ENCODE peak calls at places on chromosomes 3 and 15, in five cellular contexts. One of them, this sample, is unnamed.

GRCh38 chr3:111714305-111714704 is 119.2 kb upstream of the ZBED2 start:
- DNase-seq in body of pancreas: no peak
- DNase-seq in breast epithelium: no peak
- DNase-seq in H9: peak; percentile 42
- DNase-seq in left lung: no peak
- DNase-seq in this sample: no peak

GRCh38 chr3:151768393-151768930 is 34.7 kb downstream of the AADACL2 start:
- DNase-seq in body of pancreas: no peak
- DNase-seq in breast epithelium: no peak
- DNase-seq in H9: no peak
- DNase-seq in left lung: no peak
- DNase-seq in this sample: no peak

GRCh38 chr3:52682016-52682415 is 3.7 kb downstream of the PBRM1 start:
- DNase-seq in body of pancreas: peak; percentile 51
- DNase-seq in breast epithelium: no peak
- DNase-seq in H9: no peak
- DNase-seq in left lung: no peak
- DNase-seq in this sample: peak; percentile 44

GRCh38 chr3:89043406-89043947 is 63.9 kb upstream of the EPHA3 start:
- DNase-seq in body of pancreas: no peak
- DNase-seq in breast epithelium: no peak
- DNase-seq in H9: no peak
- DNase-seq in left lung: no peak
- DNase-seq in this sample: no peak

GRCh38 chr3:120506828-120507774 is 56.3 kb upstream of the FSTL1 start:
- DNase-seq in body of pancreas: peak; percentile 46
- DNase-seq in breast epithelium: no peak
- DNase-seq in H9: no peak
- DNase-seq in left lung: no peak
- DNase-seq in this sample: peak; percentile 11

GRCh38 chr3:43729707-43730399 is 39.1 kb downstream of the ABHD5 start:
- DNase-seq in body of pancreas: peak; percentile 52
- DNase-seq in breast epithelium: peak; percentile 33
- DNase-seq in H9: no peak
- DNase-seq in left lung: no peak
- DNase-seq in this sample: peak; percentile 94

GRCh38 chr3:157463819-157464218 is 27.2 kb downstream of the PTX3 start:
- DNase-seq in body of pancreas: no peak
- DNase-seq in breast epithelium: no peak
- DNase-seq in H9: no peak
- DNase-seq in left lung: no peak
- DNase-seq in this sample: no peak

GRCh38 chr3:72447059-72447946 is 400.9 kb downstream of the SHQ1 start:
- DNase-seq in body of pancreas: peak; percentile 92
- DNase-seq in breast epithelium: peak; percentile 89
- DNase-seq in H9: peak; percentile 86
- DNase-seq in left lung: peak; percentile 97
- DNase-seq in this sample: peak; percentile 84

GRCh38 chr3:159443266-159443665 is 545.4 kb upstream of the IL12A start:
- DNase-seq in body of pancreas: no peak
- DNase-seq in breast epithelium: no peak
- DNase-seq in H9: no peak
- DNase-seq in left lung: no peak
- DNase-seq in this sample: no peak

GRCh38 chr3:194283218-194284006 is 67.7 kb downstream of the CPN2 start:
- DNase-seq in body of pancreas: no peak
- DNase-seq in breast epithelium: peak; percentile 3
- DNase-seq in H9: peak; percentile 15
- DNase-seq in left lung: no peak
- DNase-seq in this sample: no peak

GRCh38 chr15:62809106-62809967 is 233.2 kb upstream of the TPM1 start:
- DNase-seq in body of pancreas: no peak
- DNase-seq in breast epithelium: no peak
- DNase-seq in H9: no peak
- DNase-seq in left lung: no peak
- DNase-seq in this sample: no peak

GRCh38 chr3:38457111-38458003 is 3.7 kb downstream of the ACVR2B start:
- DNase-seq in body of pancreas: peak; percentile 55
- DNase-seq in breast epithelium: peak; percentile 36
- DNase-seq in H9: no peak
- DNase-seq in left lung: no peak
- DNase-seq in this sample: peak; percentile 48

GRCh38 chr3:5002174-5002870 is 23.1 kb downstream of the BHLHE40 start:
- DNase-seq in body of pancreas: no peak
- DNase-seq in breast epithelium: no peak
- DNase-seq in H9: no peak
- DNase-seq in left lung: no peak
- DNase-seq in this sample: no peak

GRCh38 chr3:185939721-185940120 is 1.9 kb upstream of the TRA2B start:
- DNase-seq in body of pancreas: no peak
- DNase-seq in breast epithelium: no peak
- DNase-seq in H9: no peak
- DNase-seq in left lung: no peak
- DNase-seq in this sample: no peak

GRCh38 chr3:5384557-5384956 is 197.1 kb downstream of the EDEM1 start:
- DNase-seq in body of pancreas: no peak
- DNase-seq in breast epithelium: no peak
- DNase-seq in H9: no peak
- DNase-seq in left lung: no peak
- DNase-seq in this sample: no peak

GRCh38 chr3:129081503-129081902 is 20.9 kb downstream of the GP9 start:
- DNase-seq in body of pancreas: no peak
- DNase-seq in breast epithelium: no peak
- DNase-seq in H9: no peak
- DNase-seq in left lung: no peak
- DNase-seq in this sample: no peak

DNA sequence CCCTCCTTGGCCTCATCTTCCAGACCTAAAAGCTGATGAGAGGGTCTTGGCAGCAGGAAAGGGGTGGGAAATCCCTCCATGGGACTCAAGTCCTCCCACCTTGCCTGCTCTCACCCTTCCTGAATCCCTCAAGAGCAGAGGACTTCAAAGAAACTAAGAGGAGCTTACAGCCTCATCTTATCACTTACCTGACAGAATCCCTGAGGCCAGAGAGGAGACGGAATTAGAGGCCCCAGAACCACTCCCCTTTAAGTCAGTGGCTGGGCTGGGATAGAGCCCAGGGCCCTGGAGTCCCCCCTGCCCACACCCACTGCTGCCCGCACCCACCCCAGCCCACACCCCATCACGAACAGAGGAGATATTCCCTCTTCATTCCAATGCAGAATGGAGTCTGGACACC is 15.2 kb downstream of the LOXL1 start:
- DNase-seq in body of pancreas: no peak
- DNase-seq in breast epithelium: no peak
- DNase-seq in H9: no peak
- DNase-seq in left lung: no peak
- DNase-seq in this sample: no peak
- H3K4me1 ChIP-seq in body of pancreas: peaks cover under 1% of the 10 kb centered on the region
- H3K4me1 ChIP-seq in breast epithelium: no peaks in the 10 kb centered on the region
- H3K4me1 ChIP-seq in H9: no peaks in the 10 kb centered on the region
- H3K4me1 ChIP-seq in left lung: no peaks in the 10 kb centered on the region
- H3K4me1 ChIP-seq in this sample: no peaks in the 10 kb centered on the region

GRCh38 chr3:126345231-126345630 is 12.0 kb downstream of the KLF15 start:
- DNase-seq in body of pancreas: no peak
- DNase-seq in breast epithelium: no peak
- DNase-seq in H9: no peak
- DNase-seq in left lung: no peak
- DNase-seq in this sample: no peak
- H3K4me1 ChIP-seq in body of pancreas: peaks cover 62% of the 10 kb centered on the region
- H3K4me1 ChIP-seq in breast epithelium: no peaks in the 10 kb centered on the region
- H3K4me1 ChIP-seq in H9: no peaks in the 10 kb centered on the region
- H3K4me1 ChIP-seq in left lung: no peaks in the 10 kb centered on the region
- H3K4me1 ChIP-seq in this sample: no peaks in the 10 kb centered on the region

GRCh38 chr3:12753275-12754028 is 5.6 kb downstream of the TMEM40 start:
- DNase-seq in body of pancreas: no peak
- DNase-seq in breast epithelium: no peak
- DNase-seq in H9: no peak
- DNase-seq in left lung: no peak
- DNase-seq in this sample: no peak

GRCh38 chr3:12756635-12757034 is 2.4 kb downstream of the TMEM40 start:
- DNase-seq in body of pancreas: no peak
- DNase-seq in breast epithelium: no peak
- DNase-seq in H9: no peak
- DNase-seq in left lung: no peak
- DNase-seq in this sample: no peak

GRCh38 chr3:12756185-12756584 is 2.9 kb downstream of the TMEM40 start:
- DNase-seq in body of pancreas: no peak
- DNase-seq in breast epithelium: no peak
- DNase-seq in H9: no peak
- DNase-seq in left lung: no peak
- DNase-seq in this sample: no peak

GRCh38 chr3:12754315-12754714 is 4.7 kb downstream of the TMEM40 start:
- DNase-seq in body of pancreas: no peak
- DNase-seq in breast epithelium: no peak
- DNase-seq in H9: no peak
- DNase-seq in left lung: no peak
- DNase-seq in this sample: no peak

GRCh38 chr3:12755754-12756153 is 3.3 kb downstream of the TMEM40 start:
- DNase-seq in body of pancreas: no peak
- DNase-seq in breast epithelium: no peak
- DNase-seq in H9: no peak
- DNase-seq in left lung: no peak
- DNase-seq in this sample: no peak
- H3K4me1 ChIP-seq in body of pancreas: no peaks in the 10 kb centered on the region
- H3K4me1 ChIP-seq in breast epithelium: no peaks in the 10 kb centered on the region
- H3K4me1 ChIP-seq in H9: no peaks in the 10 kb centered on the region
- H3K4me1 ChIP-seq in left lung: peaks cover 8% of the 10 kb centered on the region
- H3K4me1 ChIP-seq in this sample: no peaks in the 10 kb centered on the region

DNA sequence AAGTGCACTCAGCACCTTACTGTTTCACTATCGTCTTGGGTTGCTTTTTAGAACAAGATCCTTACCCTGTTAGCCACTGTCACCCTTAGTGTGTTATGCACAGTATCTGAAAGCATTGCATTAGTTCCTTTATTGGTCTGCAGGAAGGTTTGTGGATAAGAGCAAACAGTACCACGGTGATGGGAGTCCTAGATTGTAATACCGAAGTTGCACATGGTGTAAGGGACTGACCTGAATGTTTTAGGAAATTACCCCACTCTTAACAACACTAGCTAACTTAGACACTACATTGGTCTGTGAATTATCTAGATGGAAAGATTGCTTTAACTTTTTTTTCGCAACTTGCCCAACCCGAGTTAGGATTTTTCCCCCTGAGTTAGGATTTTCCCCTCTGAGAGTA is 1.3 kb downstream of the STT3B start:
- DNase-seq in body of pancreas: no peak
- DNase-seq in breast epithelium: no peak
- DNase-seq in H9: no peak
- DNase-seq in left lung: no peak
- DNase-seq in this sample: peak; percentile 39
- H3K4me1 ChIP-seq in body of pancreas: peaks cover 53% of the 10 kb centered on the region
- H3K4me1 ChIP-seq in breast epithelium: no peaks in the 10 kb centered on the region
- H3K4me1 ChIP-seq in H9: peaks cover 4% of the 10 kb centered on the region
- H3K4me1 ChIP-seq in left lung: peaks cover 28% of the 10 kb centered on the region
- H3K4me1 ChIP-seq in this sample: peaks cover 13% of the 10 kb centered on the region

GRCh38 chr15:40770147-40770721 is 454 bp downstream of the C15orf62 start:
- DNase-seq in body of pancreas: no peak
- DNase-seq in breast epithelium: peak; percentile 57
- DNase-seq in H9: no peak
- DNase-seq in left lung: no peak
- DNase-seq in this sample: peak; percentile 89
- H3K4me1 ChIP-seq in body of pancreas: peaks cover 7% of the 10 kb centered on the region
- H3K4me1 ChIP-seq in breast epithelium: peaks cover 7% of the 10 kb centered on the region
- H3K4me1 ChIP-seq in H9: peaks cover 4% of the 10 kb centered on the region
- H3K4me1 ChIP-seq in left lung: peaks cover 15% of the 10 kb centered on the region
- H3K4me1 ChIP-seq in this sample: no peaks in the 10 kb centered on the region

GRCh38 chr3:78732893-78733292 is 1034.9 kb downstream of the ROBO1 start:
- DNase-seq in body of pancreas: no peak
- DNase-seq in breast epithelium: no peak
- DNase-seq in H9: no peak
- DNase-seq in left lung: no peak
- DNase-seq in this sample: no peak

GRCh38 chr3:78741066-78741645 is 1026.6 kb downstream of the ROBO1 start:
- DNase-seq in body of pancreas: no peak
- DNase-seq in breast epithelium: no peak
- DNase-seq in H9: no peak
- DNase-seq in left lung: no peak
- DNase-seq in this sample: peak; percentile 9

GRCh38 chr3:78734048-78734637 is 1033.7 kb downstream of the ROBO1 start:
- DNase-seq in body of pancreas: no peak
- DNase-seq in breast epithelium: no peak
- DNase-seq in H9: no peak
- DNase-seq in left lung: no peak
- DNase-seq in this sample: no peak

GRCh38 chr3:78737988-78738387 is 1029.8 kb downstream of the ROBO1 start:
- DNase-seq in body of pancreas: no peak
- DNase-seq in breast epithelium: no peak
- DNase-seq in H9: no peak
- DNase-seq in left lung: no peak
- DNase-seq in this sample: no peak

GRCh38 chr3:78736863-78737262 is 1030.9 kb downstream of the ROBO1 start:
- DNase-seq in body of pancreas: no peak
- DNase-seq in breast epithelium: no peak
- DNase-seq in H9: no peak
- DNase-seq in left lung: no peak
- DNase-seq in this sample: no peak
- H3K4me1 ChIP-seq in body of pancreas: no peaks in the 10 kb centered on the region
- H3K4me1 ChIP-seq in breast epithelium: no peaks in the 10 kb centered on the region
- H3K4me1 ChIP-seq in H9: peaks cover 4% of the 10 kb centered on the region
- H3K4me1 ChIP-seq in left lung: no peaks in the 10 kb centered on the region
- H3K4me1 ChIP-seq in this sample: no peaks in the 10 kb centered on the region

GRCh38 chr3:127734181-127734720 is 61.5 kb downstream of the ABTB1 start:
- DNase-seq in body of pancreas: no peak
- DNase-seq in breast epithelium: no peak
- DNase-seq in H9: no peak
- DNase-seq in left lung: no peak
- DNase-seq in this sample: no peak
- H3K4me1 ChIP-seq in body of pancreas: peaks cover 9% of the 10 kb centered on the region
- H3K4me1 ChIP-seq in breast epithelium: peaks cover 4% of the 10 kb centered on the region
- H3K4me1 ChIP-seq in H9: peaks cover 5% of the 10 kb centered on the region
- H3K4me1 ChIP-seq in left lung: peaks cover 25% of the 10 kb centered on the region
- H3K4me1 ChIP-seq in this sample: no peaks in the 10 kb centered on the region